ENCODE peak calls at places on chromosomes 11 and 22, in six cellular contexts. X is OCI-LY7; W is tibial artery; Q is stimulated activated CD8-positive, alpha-beta memory T cell treated with anti-CD3 and anti-CD28 coated beads, Interleukin-15, amount 100 ng/mL, for 24 hours; C is HS-5; N is pulmonary artery endothelial cell. L is an unnamed sample.

GRCh38 chr22:38352436-38352835 is 35.2 kb upstream of the CSNK1E start:
- DNase-seq in X (no peak), W (peak; percentile 54), Q (no peak), C (no peak), N (no peak), L (no peak)

GRCh38 chr22:30926706-30927105 is 41.9 kb downstream of the MORC2 start:
- DNase-seq in X (no peak), W (peak; percentile 23), Q (no peak), C (no peak), N (no peak), L (no peak)

GRCh38 chr22:48482771-48483170 is 1344.9 kb downstream of the BRD1 start:
- DNase-seq in X (no peak), W (no peak), Q (no peak), C (no peak), N (no peak), L (no peak)

GRCh38 chr11:104164028-104164520 is at the start of gene PDGFD:
- DNase-seq in X (peak; percentile 87), W (peak; percentile 71), Q (peak; percentile 2), C (no peak), N (peak; percentile 64), L (no peak)

GRCh38 chr11:28621648-28622215 is 513.5 kb downstream of the METTL15 start:
- DNase-seq in X (no peak), W (no peak), Q (no peak), C (no peak), N (peak; percentile 13), L (no peak)

GRCh38 chr11:104609297-104609696 is 289.0 kb downstream of the CASP12 start:
- DNase-seq in X (peak; percentile 41), W (no peak), Q (no peak), C (peak; percentile 8), N (peak; percentile 19), L (no peak)

GRCh38 chr11:113189909-113190667 is 124.3 kb upstream of the TTC12 start:
- DNase-seq in X (no peak), W (no peak), Q (no peak), C (peak; percentile 94), N (no peak), L (no peak)

GRCh38 chr11:61828629-61829407 is 718 bp downstream of the FADS2 start:
- DNase-seq in X (no peak), W (peak; percentile 88), Q (no peak), C (no peak), N (no peak), L (no peak)

GRCh38 chr11:81497202-81497804 is 1236.4 kb downstream of the FAM181B start:
- DNase-seq in X (peak; percentile 40), W (no peak), Q (no peak), C (no peak), N (no peak), L (no peak)

GRCh38 chr22:45891021-45891421 is 85.9 kb downstream of the WNT7B start:
- DNase-seq in X (no peak), W (no peak), Q (no peak), C (no peak), N (no peak), L (no peak)

GRCh38 chr11:34928960-34929680 is 12.7 kb downstream of the PDHX start:
- DNase-seq in X (no peak), W (no peak), Q (no peak), C (no peak), N (no peak), L (no peak)

GRCh38 chr22:19715286-19715939 is 1.1 kb downstream of the SEPTIN5 start:
- DNase-seq in X (no peak), W (no peak), Q (no peak), C (no peak), N (no peak), L (no peak)

GRCh38 chr11:14075118-14075601 is 112.6 kb downstream of the SPON1 start:
- DNase-seq in X (no peak), W (no peak), Q (no peak), C (no peak), N (no peak), L (no peak)

GRCh38 chr11:120168960-120169681 is 31.2 kb upstream of the TRIM29 start:
- DNase-seq in X (no peak), W (peak; percentile 73), Q (peak; percentile 48), C (no peak), N (no peak), L (peak; percentile 32)

L was measured in T-helper 17 cell.